ENCODE peak calls at places on chromosome 14, in eight cellular contexts. Y is stomach; O is Calu3; X is PC-9; G is B cell; K is hepatocyte; T is CD8-positive, alpha-beta T cell; J is upper lobe of right lung. H is an unnamed sample.

GRCh38 chr14:69921052-69921451 is 41.8 kb downstream of the SMOC1 start:
- DNase-seq in K (peak), J (no peak), X (no peak), Y (no peak), O (no peak), T (no peak), G (no peak), H (no peak)

GRCh38 chr14:37024166-37024565 is 148.2 kb downstream of the SLC25A21 start:
- DNase-seq in T (no peak), J (no peak), Y (no peak), K (no peak), X (no peak), G (no peak), O (no peak), H (no peak)

GRCh38 chr14:95256011-95256775 is 63.5 kb downstream of the CLMN start:
- DNase-seq in X (no peak), G (no peak), O (no peak), Y (no peak), K (no peak), J (no peak), T (no peak), H (no peak)

GRCh38 chr14:106436310-106436905 is 910.0 kb downstream of the TMEM121 start:
- DNase-seq in K (no peak), T (peak), J (peak), X (no peak), O (peak), Y (no peak), G (peak), H (no peak)

GRCh38 chr14:36848213-36848612 is 186.6 kb downstream of the PAX9 start:
- DNase-seq in O (no peak), X (no peak), K (no peak), J (no peak), T (no peak), G (no peak), Y (no peak), H (no peak)

GRCh38 chr14:68192935-68193334 is 373.4 kb downstream of the RAD51B start:
- DNase-seq in Y (no peak), X (no peak), T (no peak), J (no peak), O (no peak), G (no peak), K (no peak), H (no peak)

GRCh38 chr14:56195727-56196126 is 77.5 kb downstream of the PELI2 start:
- DNase-seq in K (no peak), O (no peak), J (no peak), G (peak), Y (no peak), T (no peak), X (no peak), H (peak)

GRCh38 chr14:74945852-74946658 is 9.3 kb downstream of the PGF start:
- DNase-seq in K (peak), X (peak), Y (peak), G (peak), O (peak), T (peak), J (peak), H (no peak)

GRCh38 chr14:21039585-21040369 is 2.4 kb upstream of the RNASE7 start:
- DNase-seq in J (no peak), G (peak), T (peak), X (peak), Y (peak), K (peak), O (peak), H (no peak)

GRCh38 chr14:78022059-78022458 is 148.1 kb upstream of the NRXN3 start:
- DNase-seq in K (peak), J (peak), X (peak), T (no peak), Y (peak), O (peak), G (peak), H (peak)

GRCh38 chr14:53002576-53002975 is 51.7 kb upstream of the FERMT2 start:
- DNase-seq in Y (no peak), G (no peak), O (no peak), J (no peak), X (no peak), K (no peak), T (no peak), H (no peak)

GRCh38 chr14:22837750-22838538 is 1.6 kb downstream of the MMP14 start:
- DNase-seq in O (no peak), T (no peak), X (no peak), J (no peak), G (no peak), K (peak), Y (no peak), H (no peak)

GRCh38 chr14:33809456-33809855 is 141.4 kb downstream of the EGLN3 start:
- DNase-seq in X (no peak), T (no peak), G (no peak), K (no peak), O (no peak), Y (no peak), J (no peak), H (no peak)

GRCh38 chr14:39469094-39469710 is 37.0 kb upstream of the FBXO33 start:
- DNase-seq in G (peak), Y (no peak), O (peak), T (peak), X (no peak), J (no peak), K (peak), H (no peak)

GRCh38 chr14:29123017-29123416 is 356.4 kb downstream of the FOXG1 start:
- DNase-seq in T (no peak), Y (no peak), O (no peak), G (no peak), J (no peak), K (no peak), X (no peak), H (no peak)

GRCh38 chr14:88551094-88551870 is 3.5 kb downstream of the PTPN21 start:
- DNase-seq in X (peak), J (peak), Y (peak), G (peak), O (peak), T (peak), K (peak), H (peak)

GRCh38 chr14:67241416-67242362 is at the start of gene PALS1:
- DNase-seq in X (no peak), G (no peak), O (peak), T (peak), K (peak), J (no peak), Y (no peak), H (no peak)

GRCh38 chr14:44149597-44149996 is 357.5 kb downstream of the FSCB start:
- DNase-seq in K (peak), O (peak), X (peak), J (no peak), T (no peak), Y (no peak), G (no peak), H (no peak)

GRCh38 chr14:61491876-61492440 is 170.6 kb downstream of the PRKCH start:
- DNase-seq in K (no peak), X (no peak), J (no peak), G (no peak), T (no peak), O (no peak), Y (no peak), H (no peak)

GRCh38 chr14:74501135-74501614 is 7.6 kb downstream of the ISCA2 start:
- DNase-seq in T (no peak), J (peak), K (peak), Y (peak), O (peak), X (peak), G (no peak), H (peak)

GRCh38 chr14:74898083-74898482 is 16.4 kb downstream of the DLST start:
- DNase-seq in X (no peak), G (no peak), O (no peak), T (no peak), K (no peak), J (no peak), Y (no peak), H (no peak)

GRCh38 chr14:33931439-33931838 is 19.4 kb downstream of the EGLN3 start:
- DNase-seq in O (no peak), K (no peak), J (no peak), G (no peak), T (no peak), Y (no peak), X (no peak), H (no peak)

GRCh38 chr14:62655161-62655560 is 390.1 kb downstream of the KCNH5 start:
- DNase-seq in Y (no peak), K (peak), X (no peak), O (no peak), T (no peak), J (no peak), G (no peak), H (no peak)

GRCh38 chr14:66709292-66709691 is 201.3 kb downstream of the GPHN start:
- DNase-seq in X (no peak), J (no peak), K (no peak), Y (no peak), O (no peak), G (no peak), T (no peak), H (no peak)

GRCh38 chr14:52325632-52326031 is 11.5 kb downstream of the PTGER2 start:
- DNase-seq in J (no peak), T (no peak), Y (no peak), X (no peak), K (no peak), O (no peak), G (no peak), H (no peak)

GRCh38 chr14:95313707-95314106 is 6.0 kb downstream of the CLMN start:
- DNase-seq in K (peak), T (no peak), G (no peak), Y (peak), O (peak), J (peak), X (peak), H (no peak)

GRCh38 chr14:90730367-90730766 is 85.9 kb downstream of the TTC7B start:
- DNase-seq in X (no peak), K (no peak), J (no peak), Y (no peak), G (no peak), O (no peak), T (no peak), H (peak)

GRCh38 chr14:90722590-90722989 is 93.6 kb downstream of the TTC7B start:
- DNase-seq in Y (no peak), T (no peak), K (no peak), O (no peak), J (no peak), G (peak), X (no peak), H (peak)

GRCh38 chr14:90727082-90727481 is 89.1 kb downstream of the TTC7B start:
- DNase-seq in G (no peak), T (no peak), J (no peak), O (no peak), X (no peak), K (no peak), Y (no peak), H (no peak)

GRCh38 chr14:90728951-90729350 is 87.3 kb downstream of the TTC7B start:
- DNase-seq in J (no peak), K (no peak), G (no peak), T (no peak), Y (no peak), O (no peak), X (no peak), H (peak)

DNA sequence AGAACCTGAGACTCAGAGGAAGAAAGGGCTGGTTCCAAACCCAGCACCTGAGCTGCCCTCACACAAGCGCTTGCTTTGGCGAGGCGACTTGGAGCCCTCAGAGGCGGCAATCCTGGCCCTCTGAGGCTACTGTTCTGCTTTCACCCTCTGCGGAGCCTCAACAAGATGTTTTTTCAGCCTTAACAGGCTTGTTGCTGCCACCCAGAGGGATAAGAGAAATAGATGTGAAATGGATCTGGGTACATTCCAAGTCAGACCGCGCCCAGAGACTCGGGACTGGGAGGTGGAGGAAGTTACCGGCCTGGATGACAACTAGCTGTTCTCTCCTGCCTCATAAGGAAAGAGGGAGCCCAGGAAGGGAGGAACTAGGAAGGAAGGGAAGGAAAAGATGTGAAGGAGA is 89.6 kb downstream of the TTC7B start:
- DNase-seq in T (no peak), K (peak), G (no peak), O (peak), Y (peak), J (no peak), X (peak), H (peak)
- TF ChIP-seq CTCF in T (no peak), K (peak), G (no peak), O (no peak), Y (no peak), J (peak), X (no peak), H (peak)

DNA sequence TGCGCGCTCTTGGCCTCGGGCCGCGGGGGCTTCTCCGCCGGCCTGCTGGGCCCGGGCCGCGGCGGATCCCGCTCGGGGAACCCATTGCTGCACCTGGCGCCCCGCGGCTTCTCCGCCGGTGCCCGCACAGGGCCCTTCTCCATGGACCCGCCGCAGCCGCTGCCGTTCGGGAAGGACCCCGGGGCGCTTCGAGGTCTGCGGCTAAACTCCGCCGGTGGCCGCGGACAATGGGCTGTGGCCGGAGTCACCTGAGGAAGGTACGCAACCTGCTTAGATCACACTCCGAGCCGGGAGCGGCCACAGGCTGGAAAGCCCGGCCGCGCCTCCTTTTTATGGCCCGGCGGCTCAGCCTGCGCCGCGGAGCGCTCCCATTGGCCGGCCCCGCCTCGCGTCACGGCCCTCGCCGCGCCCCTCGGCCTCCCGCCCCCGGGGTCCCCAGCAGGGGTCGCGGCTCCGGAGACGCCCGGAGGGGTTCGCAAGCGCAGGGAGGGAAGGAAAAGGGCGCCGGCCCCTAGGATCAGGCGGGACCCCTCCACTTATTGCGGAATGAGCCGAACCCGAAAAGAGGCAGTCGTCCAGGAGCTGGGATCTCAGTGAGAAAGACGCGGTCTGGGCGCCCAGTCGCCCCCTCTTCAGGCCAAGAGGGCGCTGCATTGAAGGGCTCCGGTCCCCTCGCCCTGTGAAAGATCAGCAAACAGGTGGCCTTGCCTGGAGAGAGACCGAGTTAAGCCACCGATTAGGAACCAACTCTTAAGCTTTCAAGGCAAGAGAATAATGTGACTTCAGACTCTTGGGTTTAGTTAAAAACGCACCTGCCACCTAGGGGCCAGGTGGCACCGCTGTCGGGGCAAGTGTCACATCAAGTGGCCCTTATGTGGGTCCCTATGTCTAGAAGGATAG is at the start of gene GCH1:
- DNase-seq in K (peak), T (peak), O (peak), J (peak), Y (peak), X (peak), G (peak), H (peak)
- TF ChIP-seq CTCF in K (peak), T (peak), O (peak), J (peak), Y (peak), X (peak), G (peak), H (peak)

GRCh38 chr14:101635238-101636080 is 74.2 kb downstream of the DIO3 start:
- DNase-seq in J (no peak), X (no peak), G (no peak), T (no peak), Y (no peak), O (no peak), K (no peak), H (no peak)
- TF ChIP-seq CTCF in J (no peak), X (peak), G (no peak), T (no peak), Y (no peak), O (no peak), K (no peak), H (no peak)

DNA sequence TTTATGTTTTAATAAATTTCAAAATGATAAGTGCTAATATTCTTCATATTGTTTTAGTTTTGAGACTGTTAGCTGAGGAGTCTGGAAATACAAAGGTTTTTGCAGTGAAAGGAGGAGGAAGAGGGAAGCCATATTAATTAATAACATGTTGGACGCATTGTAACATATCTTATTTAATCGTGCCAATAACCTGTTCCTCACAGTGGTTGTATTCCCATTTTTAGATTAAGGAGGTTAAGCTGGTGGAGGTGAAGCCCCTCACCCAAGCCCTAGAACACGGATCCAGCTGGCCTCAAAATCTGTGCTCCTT is 92.4 kb downstream of the EML1 start:
- DNase-seq in Y (no peak), X (no peak), K (no peak), J (no peak), O (no peak), G (no peak), T (no peak), H (no peak)
- TF ChIP-seq CTCF in Y (peak), X (no peak), K (no peak), J (no peak), O (no peak), G (peak), T (peak), H (no peak)

GRCh38 chr14:104728631-104729030 is 4.6 kb downstream of the ADSS1 start:
- DNase-seq in G (no peak), J (no peak), Y (no peak), O (no peak), K (no peak), X (no peak), T (no peak), H (no peak)

GRCh38 chr14:104724981-104725771 is 1.1 kb downstream of the ADSS1 start:
- DNase-seq in X (peak), T (no peak), J (no peak), G (peak), O (peak), Y (peak), K (peak), H (no peak)

GRCh38 chr14:104724407-104724980 is 465 bp downstream of the ADSS1 start:
- DNase-seq in J (peak), Y (peak), X (peak), K (no peak), T (peak), O (peak), G (peak), H (no peak)

GRCh38 chr14:104725772-104726548 is 1.9 kb downstream of the ADSS1 start:
- DNase-seq in X (no peak), T (no peak), K (no peak), Y (no peak), O (no peak), J (no peak), G (no peak), H (no peak)

DNA sequence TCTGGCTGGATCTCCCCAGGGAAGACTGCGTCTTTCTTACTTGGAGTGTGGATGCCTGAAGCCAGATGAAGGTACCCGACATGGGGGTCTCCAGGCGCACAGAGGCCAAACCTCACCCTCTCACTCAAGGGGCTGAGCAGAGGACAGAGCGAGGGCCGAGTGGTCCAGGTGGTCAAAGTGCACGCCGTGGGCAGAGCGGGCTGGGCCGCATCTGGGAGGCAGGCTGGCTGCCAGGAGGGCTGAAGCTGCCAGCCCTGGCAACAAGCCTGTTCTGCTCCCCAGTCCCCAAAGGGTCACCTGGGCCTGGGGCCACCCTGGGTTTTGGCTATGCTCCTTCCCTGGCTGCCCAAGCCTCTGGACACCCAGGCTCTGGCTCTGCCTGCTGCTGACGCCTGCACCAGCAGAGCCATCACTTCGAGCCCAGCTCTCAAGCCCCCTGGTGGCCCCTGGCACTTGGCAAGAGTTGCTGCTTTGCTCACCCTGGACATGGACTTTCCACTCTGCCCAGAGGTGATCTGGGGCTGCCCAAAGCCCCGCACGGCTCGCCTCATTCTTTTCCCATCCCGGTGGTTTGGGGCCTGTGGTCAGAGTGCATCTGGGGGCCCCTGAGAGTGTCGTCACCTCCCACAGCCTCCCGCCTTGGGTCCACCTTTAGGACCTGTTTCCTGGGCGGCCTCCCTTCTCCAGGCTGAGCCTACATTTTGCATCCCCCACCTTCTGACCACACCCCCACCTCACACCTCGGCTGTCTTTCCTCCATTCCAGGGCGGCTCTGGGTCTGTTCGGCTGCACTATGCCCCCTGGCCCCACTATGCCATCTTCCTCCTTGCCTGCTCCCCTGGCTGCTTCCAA is 2.8 kb downstream of the ADSS1 start:
- DNase-seq in G (no peak), X (no peak), J (no peak), Y (no peak), T (no peak), K (no peak), O (peak), H (no peak)
- TF ChIP-seq CTCF in G (no peak), X (no peak), J (no peak), Y (no peak), T (no peak), K (no peak), O (peak), H (no peak)